ENCODE peak calls at places on chromosomes 12 and 14, in nine cellular contexts. Y is ACHN; F is CD4-positive, CD25-positive, alpha-beta regulatory T cell; M is NCI-H1105 treated with DMSO at 0.1 percent for 48 hours; D is left cardiac atrium; W is lower leg skin; C is stimulated activated CD8-positive, alpha-beta memory T cell treated with anti-CD3 and anti-CD28 coated beads, Interleukin-7, amount 100 ng/mL, for 48 hours; Z is iPS-NIHi11; K is naive thymus-derived CD4-positive, alpha-beta T cell. A is an unnamed sample.

GRCh38 chr12:92927055-92927435 is 2.0 kb downstream of the EEA1 start:
- DNase-seq in Y (peak; percentile 73), F (peak; percentile 4), M (no peak), D (no peak), W (no peak), C (no peak), Z (no peak), K (peak; percentile 40), A (peak; percentile 17)

GRCh38 chr12:34391771-34392581 is 369.7 kb downstream of the ALG10 start:
- DNase-seq in Y (no peak), F (no peak), M (no peak), D (peak; percentile 3), W (peak; percentile 59), C (no peak), Z (no peak), K (no peak), A (no peak)

GRCh38 chr14:65620195-65620594 is 207.7 kb downstream of the FUT8 start:
- DNase-seq in Y (no peak), F (no peak), M (no peak), D (no peak), W (no peak), C (no peak), Z (no peak), K (no peak), A (no peak)

GRCh38 chr12:41521872-41522379 is 333.8 kb downstream of the PDZRN4 start:
- DNase-seq in Y (peak; percentile 68), F (no peak), M (no peak), D (no peak), W (no peak), C (no peak), Z (no peak), K (no peak), A (no peak)

GRCh38 chr14:54617467-54617866 is 50.5 kb downstream of the SAMD4A start:
- DNase-seq in Y (no peak), F (no peak), M (no peak), D (no peak), W (no peak), C (no peak), Z (no peak), K (no peak), A (no peak)

GRCh38 chr14:32129124-32129523 is 52.0 kb downstream of the ARHGAP5 start:
- DNase-seq in Y (no peak), F (no peak), M (no peak), D (no peak), W (no peak), C (no peak), Z (no peak), K (no peak), A (no peak)

GRCh38 chr14:72810201-72810600 is 83.7 kb downstream of the DPF3 start:
- DNase-seq in Y (no peak), F (peak; percentile 3), M (no peak), D (no peak), W (no peak), C (peak; percentile 42), Z (no peak), K (peak; percentile 31), A (no peak)

GRCh38 chr12:481422-481821 is 21.7 kb downstream of the B4GALNT3 start:
- DNase-seq in Y (no peak), F (no peak), M (no peak), D (peak; percentile 79), W (peak; percentile 81), C (no peak), Z (no peak), K (no peak), A (no peak)

GRCh38 chr14:98167702-98168101 is 1104.3 kb downstream of the BCL11B start:
- DNase-seq in Y (no peak), F (no peak), M (no peak), D (no peak), W (no peak), C (no peak), Z (no peak), K (peak; percentile 39), A (no peak)

GRCh38 chr14:65286443-65286842 is 126.1 kb upstream of the FUT8 start:
- DNase-seq in Y (no peak), F (no peak), M (no peak), D (no peak), W (no peak), C (no peak), Z (no peak), K (peak; percentile 23), A (no peak)

GRCh38 chr12:70822431-70822830 is 98.1 kb downstream of the PTPRR start:
- DNase-seq in Y (no peak), F (no peak), M (no peak), D (no peak), W (no peak), C (no peak), Z (no peak), K (no peak), A (no peak)

GRCh38 chr12:122842505-122843405 is 7.5 kb downstream of the HIP1R start:
- DNase-seq in Y (no peak), F (no peak), M (no peak), D (no peak), W (peak; percentile 84), C (no peak), Z (no peak), K (no peak), A (no peak)

GRCh38 chr12:31011746-31012567 is 61.7 kb upstream of the DDX11 start:
- DNase-seq in Y (no peak), F (no peak), M (no peak), D (no peak), W (peak; percentile 72), C (no peak), Z (no peak), K (no peak), A (no peak)

GRCh38 chr14:99522457-99522891 is 41.3 kb downstream of the CCNK start:
- DNase-seq in Y (no peak), F (no peak), M (no peak), D (peak; percentile 60), W (no peak), C (no peak), Z (no peak), K (no peak), A (no peak)

GRCh38 chr14:100306506-100307214 is 416 bp upstream of the SLC25A29 start:
- DNase-seq in Y (peak; percentile 83), F (peak; percentile 65), M (peak; percentile 90), D (peak; percentile 92), W (peak; percentile 97), C (peak; percentile 73), Z (peak; percentile 99), K (peak; percentile 34), A (peak; percentile 76)

GRCh38 chr12:1592444-1593231 is 1.7 kb downstream of the FBXL14 start:
- DNase-seq in Y (peak; percentile 37), F (peak; percentile 31), M (peak; percentile 56), D (peak; percentile 49), W (no peak), C (no peak), Z (no peak), K (peak; percentile 69), A (no peak)

A was measured in NCI-H460.